ENCODE peak calls at places on chromosome 19, in four cellular contexts. H, D, A and X are unnamed samples.

GRCh38 chr19:56504581-56504980 is 3.1 kb upstream of the ZNF471 start:
- DNase-seq in H (no peak), D (no peak), A (no peak), X (no peak)

GRCh38 chr19:28514166-28514565 is 698.8 kb downstream of the UQCRFS1 start:
- DNase-seq in H (no peak), D (no peak), A (no peak), X (no peak)

GRCh38 chr19:51341976-51342580 is at the start of gene VSIG10L:
- DNase-seq in H (no peak), D (no peak), A (no peak), X (peak; percentile 31)

GRCh38 chr19:32692727-32693061 is 1.1 kb downstream of the NUDT19 start:
- DNase-seq in H (no peak), D (no peak), A (no peak), X (no peak)

GRCh38 chr19:10290876-10291553 is 1.3 kb downstream of the ICAM5 start:
- DNase-seq in H (peak; percentile 42), D (peak; percentile 64), A (no peak), X (peak; percentile 56)

GRCh38 chr19:51002542-51003311 is 1.3 kb upstream of the KLK8 start:
- DNase-seq in H (no peak), D (no peak), A (peak; percentile 57), X (peak; percentile 70)

GRCh38 chr19:32471095-32471494 is 65.5 kb downstream of the DPY19L3 start:
- DNase-seq in H (no peak), D (peak; percentile 54), A (no peak), X (no peak)

GRCh38 chr19:5997371-5997770 is 19.4 kb upstream of the RANBP3 start:
- DNase-seq in H (no peak), D (no peak), A (no peak), X (no peak)

GRCh38 chr19:47813304-47813994 is 8.3 kb upstream of the CRX start:
- DNase-seq in H (peak; percentile 53), D (peak; percentile 77), A (peak; percentile 73), X (peak; percentile 69)

GRCh38 chr19:46885411-46885810 is 24.6 kb downstream of the ARHGAP35 start:
- DNase-seq in H (no peak), D (no peak), A (no peak), X (no peak)

GRCh38 chr19:14821958-14822357 is 13.0 kb downstream of the OR7A5 start:
- DNase-seq in H (no peak), D (no peak), A (no peak), X (no peak)

GRCh38 chr19:13102666-13103584 is at the start of gene LYL1:
- DNase-seq in H (no peak), D (peak; percentile 91), A (peak; percentile 83), X (no peak)

GRCh38 chr19:56091066-56091490 is 30.0 kb downstream of the ZNF787 start:
- DNase-seq in H (no peak), D (no peak), A (no peak), X (peak; percentile 19)

GRCh38 chr19:14804755-14805154 is 26.4 kb upstream of the ADGRE2 start:
- DNase-seq in H (no peak), D (no peak), A (no peak), X (no peak)

GRCh38 chr19:16197188-16197621 is 506 bp upstream of the AP1M1 start:
- DNase-seq in H (no peak), D (no peak), A (no peak), X (peak; percentile 82)

GRCh38 chr19:3366761-3367571 is 583 bp downstream of the NFIC start:
- DNase-seq in H (no peak), D (peak; percentile 63), A (peak; percentile 86), X (peak; percentile 15)

GRCh38 chr19:47514151-47514868 is 553 bp downstream of the NAPA start:
- DNase-seq in H (no peak), D (no peak), A (peak; percentile 78), X (no peak)

DNA sequence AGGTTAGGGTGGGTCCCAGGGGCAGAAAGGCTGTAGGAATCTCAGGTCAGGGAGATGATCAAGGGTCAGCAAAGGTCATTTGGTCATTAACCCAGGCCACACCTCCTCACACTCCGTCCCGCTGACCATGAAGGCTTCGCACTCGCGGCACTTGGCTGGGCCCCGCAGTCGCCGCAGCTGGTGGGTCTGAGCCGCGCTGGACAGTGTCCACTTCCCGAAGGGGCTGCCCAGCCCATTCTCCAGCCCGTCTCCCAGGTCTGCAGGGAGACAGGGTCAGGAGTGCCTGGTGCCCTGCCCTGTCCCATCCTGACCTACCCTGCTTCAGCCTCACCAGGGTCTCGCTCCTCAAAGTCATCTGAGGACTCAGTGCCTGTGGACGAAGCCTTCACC is 7.3 kb upstream of the LPAR2 start:
- DNase-seq in H (no peak), D (no peak), A (no peak), X (no peak)
- H3K4me1 ChIP-seq in H (peaks cover 9% of the 10 kb centered on the region), D (no peaks in the 10 kb centered on the region), A (no peaks in the 10 kb centered on the region), X (no peaks in the 10 kb centered on the region)

GRCh38 chr19:53161123-53161522 is 2.3 kb upstream of the ZNF347 start:
- DNase-seq in H (no peak), D (no peak), A (no peak), X (no peak)

GRCh38 chr19:53160350-53160749 is 1.5 kb upstream of the ZNF347 start:
- DNase-seq in H (no peak), D (no peak), A (no peak), X (no peak)

GRCh38 chr19:53165691-53166091 is 6.8 kb upstream of the ZNF347 start:
- DNase-seq in H (no peak), D (no peak), A (no peak), X (no peak)
- H3K36me3 ChIP-seq in H (no peaks in the 10 kb centered on the region), D (peaks cover 39% of the 10 kb centered on the region), A (peaks cover 14% of the 10 kb centered on the region), X (peaks cover 18% of the 10 kb centered on the region)

GRCh38 chr19:8449830-8450229 is 5.1 kb downstream of the HNRNPM start:
- DNase-seq in H (no peak), D (no peak), A (peak; percentile 37), X (peak; percentile 62)

GRCh38 chr19:8453616-8454015 is 8.8 kb downstream of the HNRNPM start:
- DNase-seq in H (no peak), D (no peak), A (peak; percentile 39), X (no peak)

GRCh38 chr19:8452446-8453123 is 7.8 kb downstream of the HNRNPM start:
- DNase-seq in H (no peak), D (no peak), A (peak; percentile 22), X (no peak)

GRCh38 chr19:8451885-8452284 is 7.1 kb downstream of the HNRNPM start:
- DNase-seq in H (no peak), D (no peak), A (peak; percentile 34), X (peak; percentile 96)

DNA sequence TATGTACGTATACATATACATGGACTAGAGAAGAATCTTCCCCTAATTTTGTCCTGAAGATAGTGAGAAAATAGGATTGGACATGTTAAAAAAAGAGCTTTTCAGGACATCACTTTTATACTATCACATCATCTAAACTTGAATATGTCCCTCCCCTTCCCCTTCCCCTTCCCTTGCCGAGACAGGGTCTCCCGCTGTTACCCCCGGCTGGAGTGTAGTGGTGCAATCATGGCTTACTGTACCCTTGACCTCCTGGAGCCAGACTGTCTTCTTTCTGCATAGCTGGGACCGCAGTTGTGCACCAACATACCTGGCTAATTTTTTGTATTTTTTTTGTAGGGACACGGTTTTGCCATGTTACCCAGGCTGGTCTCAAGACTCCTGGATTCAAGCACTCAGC is 6.6 kb downstream of the HNRNPM start:
- DNase-seq in H (no peak), D (no peak), A (no peak), X (no peak)
- H3K4me1 ChIP-seq in H (peaks cover 87% of the 10 kb centered on the region), D (peaks cover 91% of the 10 kb centered on the region), A (peaks cover 87% of the 10 kb centered on the region), X (peaks cover 60% of the 10 kb centered on the region)

DNA sequence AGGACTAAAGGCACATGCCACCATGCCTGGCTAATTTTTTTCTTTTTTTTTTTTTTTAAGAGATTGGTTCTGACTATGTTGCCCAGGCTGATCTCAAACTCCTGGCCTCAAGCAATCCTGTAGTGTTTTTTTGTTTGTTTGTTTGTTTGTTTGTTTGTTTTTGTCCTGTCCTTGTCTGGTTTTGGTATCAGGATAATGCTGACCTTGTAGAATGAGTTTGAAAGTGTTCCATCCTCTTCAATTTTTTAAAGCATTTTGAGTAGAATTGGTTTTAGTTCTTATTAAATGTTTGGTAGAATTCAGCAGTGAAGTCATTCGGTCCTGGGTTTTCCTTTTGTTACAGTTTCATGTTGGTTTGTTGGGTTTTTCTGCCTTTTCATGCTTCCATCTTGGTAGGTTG is 19.2 kb downstream of the CEACAM4 start:
- DNase-seq in H (no peak), D (no peak), A (no peak), X (no peak)
- H3K36me3 ChIP-seq in H (no peaks in the 10 kb centered on the region), D (no peaks in the 10 kb centered on the region), A (no peaks in the 10 kb centered on the region), X (no peaks in the 10 kb centered on the region)

GRCh38 chr19:19485161-19485997 is 30.0 kb downstream of the TSSK6 start:
- DNase-seq in H (no peak), D (no peak), A (no peak), X (no peak)
- H3K4me1 ChIP-seq in H (peaks cover 66% of the 10 kb centered on the region), D (peaks cover 44% of the 10 kb centered on the region), A (peaks cover 43% of the 10 kb centered on the region), X (peaks cover 22% of the 10 kb centered on the region)

DNA sequence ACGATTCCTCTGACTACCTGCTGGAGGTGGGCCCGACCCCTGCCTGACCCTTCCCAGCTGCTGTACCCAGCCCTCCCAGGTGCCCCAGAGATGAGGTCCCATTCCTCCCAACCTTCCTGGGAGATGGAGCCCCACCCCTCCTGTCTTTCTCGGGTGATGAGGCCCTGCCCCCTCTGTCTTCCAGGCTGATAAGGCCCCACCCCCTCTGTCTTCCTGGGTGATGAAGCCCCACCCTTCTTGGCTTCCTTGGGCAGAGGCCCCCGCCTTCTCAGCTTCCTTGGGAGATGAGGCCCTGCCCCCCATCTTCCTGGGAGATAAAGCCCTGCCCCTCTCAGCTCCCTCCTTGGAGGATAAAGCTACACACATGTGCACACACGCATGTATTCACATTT is 47.9 kb downstream of the CERS4 start:
- DNase-seq in H (no peak), D (no peak), A (no peak), X (no peak)
- H3K36me3 ChIP-seq in H (no peaks in the 10 kb centered on the region), D (peaks cover 36% of the 10 kb centered on the region), A (peaks cover 19% of the 10 kb centered on the region), X (no peaks in the 10 kb centered on the region)

GRCh38 chr19:1261512-1261862 is 7.6 kb upstream of the CIRBP start:
- DNase-seq in H (no peak), D (no peak), A (peak; percentile 78), X (no peak)
- H3K4me1 ChIP-seq in H (peaks cover 70% of the 10 kb centered on the region), D (peaks cover 79% of the 10 kb centered on the region), A (peaks cover 74% of the 10 kb centered on the region), X (peaks cover 53% of the 10 kb centered on the region)

GRCh38 chr19:35733180-35734125 is 8.8 kb downstream of the IGFLR1 start:
- DNase-seq in H (no peak), D (no peak), A (no peak), X (no peak)
- H3K36me3 ChIP-seq in H (peaks cover 64% of the 10 kb centered on the region), D (peaks cover 81% of the 10 kb centered on the region), A (peaks cover 73% of the 10 kb centered on the region), X (no peaks in the 10 kb centered on the region)